ENCODE peak calls at places on chromosome 19, in five cellular contexts. I, P, V, J and R are unnamed samples.

GRCh38 chr19:48868196-48868886 is at the start of gene PLEKHA4:
- DNase-seq in P (no peak), V (peak), J (peak), I (peak), R (peak)

GRCh38 chr19:48477696-48478338 is 8.6 kb downstream of the CYTH2 start:
- DNase-seq in J (no peak), P (no peak), V (no peak), I (no peak), R (no peak)

GRCh38 chr19:38647966-38648788 is 728 bp downstream of the ACTN4 start:
- DNase-seq in V (no peak), P (no peak), I (no peak), J (no peak), R (no peak)

GRCh38 chr19:46404039-46404883 is 9.1 kb downstream of the CCDC8 start:
- DNase-seq in I (peak), V (peak), P (no peak), J (peak), R (peak)

GRCh38 chr19:51712461-51713081 is 11.2 kb downstream of the HAS1 start:
- DNase-seq in J (no peak), V (peak), I (no peak), P (no peak), R (peak)

GRCh38 chr19:39224910-39225309 is 19.9 kb downstream of the IFNL3 start:
- DNase-seq in V (no peak), J (no peak), I (no peak), P (no peak), R (no peak)

GRCh38 chr19:39265321-39265916 is 2.8 kb upstream of the IFNL2 start:
- DNase-seq in P (no peak), V (no peak), J (no peak), I (no peak), R (no peak)

GRCh38 chr19:49168421-49168820 is 10.8 kb downstream of the TRPM4 start:
- DNase-seq in J (no peak), P (no peak), I (no peak), V (no peak), R (no peak)

GRCh38 chr19:38529610-38530009 is 88.1 kb downstream of the MAP4K1 start:
- DNase-seq in V (no peak), P (no peak), I (no peak), J (no peak), R (no peak)

GRCh38 chr19:38224014-38224862 is at the start of gene DPF1:
- DNase-seq in I (no peak), V (peak), P (peak), J (peak), R (peak)

GRCh38 chr19:821976-822773 is 420 bp upstream of the PLPPR3 start:
- DNase-seq in I (no peak), V (no peak), J (no peak), P (no peak), R (no peak)

GRCh38 chr19:15199652-15200574 is 882 bp downstream of the NOTCH3 start:
- DNase-seq in V (peak), P (no peak), I (no peak), J (no peak), R (no peak)

GRCh38 chr19:32543107-32543900 is 37.7 kb upstream of the PDCD5 start:
- DNase-seq in J (no peak), V (no peak), I (no peak), P (no peak), R (no peak)

GRCh38 chr19:46134527-46134926 is 10.0 kb upstream of the IGFL3 start:
- DNase-seq in V (peak), J (no peak), I (no peak), P (no peak), R (peak)

GRCh38 chr19:48878219-48879024 is 6.2 kb downstream of the PPP1R15A start:
- DNase-seq in I (no peak), P (no peak), V (peak), J (no peak), R (peak)

GRCh38 chr19:45223879-45224278 is 21.3 kb downstream of the EXOC3L2 start:
- DNase-seq in P (no peak), I (no peak), V (no peak), J (no peak), R (no peak)

GRCh38 chr19:21256722-21257121 is 72.5 kb downstream of the ZNF708 start:
- DNase-seq in J (no peak), P (no peak), V (peak), I (no peak), R (peak)

GRCh38 chr19:41265376-41266153 is 1.4 kb downstream of the HNRNPUL1 start:
- DNase-seq in I (peak), V (peak), J (no peak), P (no peak), R (peak)

GRCh38 chr19:6531163-6531955 is 533 bp downstream of the TNFSF9 start:
- DNase-seq in V (no peak), I (no peak), J (no peak), P (no peak), R (no peak)

GRCh38 chr19:44356383-44357111 is at the start of gene ZNF112:
- DNase-seq in J (peak), I (peak), P (peak), V (peak), R (peak)

GRCh38 chr19:16588824-16589577 is 16.8 kb upstream of the SLC35E1 start:
- DNase-seq in J (no peak), I (no peak), P (no peak), V (no peak), R (no peak)

GRCh38 chr19:16587031-16588023 is 15.1 kb upstream of the SLC35E1 start:
- DNase-seq in P (peak), J (no peak), V (peak), I (peak), R (peak)

GRCh38 chr19:16586477-16586871 is 14.3 kb upstream of the SLC35E1 start:
- DNase-seq in J (no peak), V (no peak), P (no peak), I (no peak), R (no peak)

GRCh38 chr19:16589917-16590316 is 17.7 kb upstream of the SLC35E1 start:
- DNase-seq in P (no peak), I (peak), J (no peak), V (no peak), R (no peak)

DNA sequence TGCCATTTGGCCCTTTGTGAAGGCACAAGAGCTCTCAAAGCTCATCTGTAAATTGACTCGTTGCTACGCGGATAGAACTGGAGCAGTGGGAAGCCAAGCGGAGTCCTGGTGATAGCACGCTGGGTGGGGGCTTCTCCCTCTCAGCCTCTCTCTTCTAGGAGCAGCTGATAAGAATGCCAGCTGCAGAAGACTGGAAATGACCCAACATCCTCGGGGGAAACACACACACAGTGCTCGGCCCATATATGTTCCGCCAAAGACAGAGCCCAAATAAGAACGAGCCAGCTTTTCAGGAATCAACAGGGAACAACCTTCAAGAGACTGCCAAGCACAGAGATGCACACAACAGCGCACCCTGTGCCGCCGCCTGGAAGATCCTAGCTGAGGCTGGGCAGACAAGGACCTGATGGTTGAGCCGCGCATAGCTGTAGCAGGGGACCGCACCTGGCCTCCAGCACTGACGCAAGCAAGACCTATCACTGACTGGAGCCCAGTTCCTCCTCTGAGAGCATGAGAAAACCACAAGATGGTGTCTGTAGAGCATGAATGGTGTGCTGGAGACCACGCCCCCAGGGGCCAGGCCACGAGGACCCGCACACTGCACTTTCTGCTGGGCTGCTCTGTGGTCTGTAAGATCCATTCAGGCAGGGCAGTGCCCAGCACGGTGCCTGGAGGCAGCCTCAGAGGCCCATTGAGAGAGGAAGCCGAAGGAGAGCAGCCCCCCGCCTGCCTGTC is 16.0 kb upstream of the SLC35E1 start:
- DNase-seq in P (no peak), V (peak), J (peak), I (no peak), R (peak)
- TF ChIP-seq CTCF in P (no peak), V (peak), J (no peak), I (no peak), R (no peak)

GRCh38 chr19:14082675-14082960 is 3.0 kb downstream of the C19orf67 start:
- DNase-seq in J (no peak), P (no peak), I (no peak), V (no peak), R (no peak)

GRCh38 chr19:14085309-14085995 is at the start of gene C19orf67:
- DNase-seq in J (no peak), P (no peak), I (no peak), V (no peak), R (no peak)

GRCh38 chr19:14078406-14078805 is 5.8 kb downstream of the MISP3 start:
- DNase-seq in I (no peak), P (no peak), J (no peak), V (no peak), R (peak)

GRCh38 chr19:14081797-14082674 is 3.5 kb downstream of the C19orf67 start:
- DNase-seq in I (no peak), J (peak), V (no peak), P (peak), R (no peak)

GRCh38 chr19:14080887-14081796 is 4.4 kb downstream of the C19orf67 start:
- DNase-seq in J (peak), P (peak), V (peak), I (peak), R (peak)
- TF ChIP-seq CTCF in J (no peak), P (no peak), V (no peak), I (no peak), R (no peak)

GRCh38 chr19:18520848-18521691 is 800 bp downstream of the ELL start:
- DNase-seq in V (no peak), P (no peak), J (peak), I (peak), R (no peak)
- TF ChIP-seq CTCF in V (no peak), P (no peak), J (no peak), I (no peak), R (no peak)

DNA sequence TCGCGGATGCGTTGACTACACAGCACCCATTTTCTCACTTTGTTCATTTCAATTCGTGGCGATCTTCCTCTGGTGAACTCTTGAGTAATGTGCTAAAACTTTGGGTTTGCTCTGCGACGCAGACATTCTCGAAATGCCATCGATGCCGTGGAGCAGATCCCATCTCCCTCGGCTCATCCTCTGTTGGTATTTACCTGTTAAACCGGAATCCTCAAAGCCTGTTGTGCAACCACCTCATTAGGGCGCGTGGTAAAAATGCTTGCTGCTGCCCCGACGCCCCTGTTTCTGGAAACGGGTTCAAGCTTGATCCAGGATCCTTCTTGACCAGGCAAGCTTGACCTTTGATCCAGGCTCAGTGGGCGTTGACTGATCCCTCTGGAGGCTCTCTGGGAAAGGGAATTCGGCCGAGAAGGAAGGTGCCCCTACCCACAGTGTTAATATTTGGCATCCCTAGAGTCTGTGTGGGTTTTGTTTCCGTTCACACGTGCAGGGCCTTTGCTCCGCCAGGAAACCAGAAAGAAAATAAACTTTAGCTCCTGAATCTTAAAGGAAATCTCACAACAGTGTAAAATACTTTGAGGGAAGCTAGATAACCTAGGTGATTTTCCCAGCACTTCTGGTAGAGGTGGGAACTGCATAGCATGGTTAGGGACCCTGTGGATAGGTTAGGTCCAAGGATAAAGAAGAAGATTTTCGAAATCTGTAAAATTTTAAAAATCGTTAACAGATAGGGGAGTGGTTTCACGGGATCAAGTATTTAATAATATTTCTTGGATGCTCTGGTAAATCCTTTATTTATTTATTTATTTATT is 1.0 kb downstream of the LSM14A start:
- DNase-seq in P (no peak), I (peak), V (peak), J (no peak), R (no peak)
- TF ChIP-seq CTCF in P (no peak), I (no peak), V (no peak), J (no peak), R (no peak)

DNA sequence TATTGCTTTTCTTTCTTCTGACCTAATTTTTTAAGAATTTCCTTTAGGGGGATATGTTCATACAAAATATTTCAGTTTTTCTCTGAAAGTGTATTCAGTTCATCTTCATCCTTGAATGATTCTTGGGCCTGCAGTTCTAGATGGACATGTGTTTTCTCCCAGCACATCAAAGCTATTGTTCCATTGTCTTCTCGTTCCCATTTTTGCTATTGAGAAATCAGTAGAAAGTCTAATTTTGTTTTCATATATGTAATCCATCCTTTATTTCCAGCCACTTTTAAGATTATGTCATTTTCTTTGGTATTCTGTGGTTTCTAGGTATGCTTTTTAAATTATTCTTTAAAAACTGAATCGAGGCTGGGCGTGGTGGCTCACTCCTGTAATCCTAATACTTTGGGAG is 15.8 kb upstream of the GRAMD1A start:
- DNase-seq in J (no peak), P (no peak), V (no peak), I (no peak), R (no peak)
- TF ChIP-seq CTCF in J (no peak), P (no peak), V (no peak), I (no peak), R (no peak)

DNA sequence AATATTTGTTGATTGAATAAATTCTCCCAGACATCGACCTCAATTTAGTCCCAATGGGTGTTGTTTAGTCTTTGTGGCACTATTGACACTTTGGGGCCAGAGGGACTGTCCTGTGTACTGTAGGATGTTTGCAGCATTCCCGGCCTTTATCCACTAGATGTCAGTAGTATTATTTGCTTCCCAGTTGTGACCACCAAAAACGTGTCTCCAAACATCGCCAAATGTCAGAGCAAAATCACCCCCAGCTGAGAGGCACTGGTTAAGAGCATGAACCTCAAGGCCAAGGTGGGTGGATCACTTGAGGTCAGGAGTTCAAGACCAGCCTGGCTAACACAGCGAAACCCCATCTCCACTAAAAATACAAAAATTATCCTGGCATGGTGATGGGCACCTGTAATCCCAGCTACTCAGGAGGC is 15.4 kb downstream of the NLRP12 start:
- DNase-seq in V (peak), I (no peak), J (no peak), P (no peak), R (peak)
- TF ChIP-seq CTCF in V (peak), I (peak), J (peak), P (peak), R (peak)

DNA sequence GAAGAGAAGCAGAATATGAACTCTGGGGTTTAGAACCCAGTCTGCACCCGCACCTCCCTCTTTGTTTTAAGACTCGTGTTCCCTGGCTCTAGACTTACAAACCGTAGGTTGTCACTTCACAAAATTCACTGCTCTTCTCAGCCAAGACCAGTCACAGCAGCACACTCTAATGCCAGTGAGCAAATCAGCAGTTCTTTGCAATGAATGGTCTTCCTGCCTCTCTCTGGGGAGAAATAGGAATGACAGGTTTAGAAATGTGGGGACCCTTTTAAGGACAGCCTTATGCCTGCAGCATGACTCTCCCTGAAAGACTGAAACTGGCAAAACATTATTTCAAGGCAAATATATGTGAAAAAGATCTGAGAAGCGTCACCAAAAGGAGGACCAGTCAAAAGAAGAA is 156.9 kb downstream of the KCTD15 start:
- DNase-seq in V (peak), J (no peak), P (no peak), I (no peak), R (no peak)
- TF ChIP-seq CTCF in V (no peak), J (peak), P (peak), I (peak), R (no peak)